ENCODE peak calls at places on chromosomes 5 and 9, in six cellular contexts. L is aorta, Q is NCI-H82, M is hippocampal formation, B is AG08396, N is iPS-NIHi11. I is an unnamed sample.

GRCh38 chr9:102483666-102484065 is 511.5 kb upstream of the CYLC2 start:
- DNase-seq in M (peak; percentile 11), B (no peak), Q (no peak), L (no peak), N (no peak), I (no peak)

GRCh38 chr5:17378346-17378984 is 119.6 kb upstream of the TAF11L2 start:
- DNase-seq in L (no peak), Q (no peak), N (no peak), B (peak; percentile 35), M (no peak), I (no peak)

GRCh38 chr5:93532370-93532769 is 48.6 kb downstream of the NR2F1-AS1 start:
- DNase-seq in B (peak; percentile 52), N (peak; percentile 14), Q (no peak), M (peak; percentile 42), L (peak; percentile 49), I (no peak)

GRCh38 chr5:108989761-108990392 is 242.2 kb downstream of the FER start:
- DNase-seq in L (no peak), B (peak; percentile 10), Q (no peak), M (no peak), N (no peak), I (no peak)

GRCh38 chr9:21506910-21507795 is 25.0 kb upstream of the IFNE start:
- DNase-seq in B (peak; percentile 42), N (no peak), Q (no peak), L (no peak), M (no peak), I (no peak)

GRCh38 chr5:1448511-1449011 is 3.3 kb upstream of the SLC6A3 start:
- DNase-seq in B (no peak), N (no peak), L (no peak), Q (no peak), M (no peak), I (peak; percentile 29)

GRCh38 chr9:126633881-126634558 is 20.3 kb downstream of the LMX1B start:
- DNase-seq in M (no peak), L (no peak), B (no peak), N (no peak), Q (peak; percentile 43), I (no peak)

GRCh38 chr5:81757404-81757803 is 6.5 kb upstream of the SSBP2 start:
- DNase-seq in L (no peak), Q (no peak), B (no peak), N (no peak), M (no peak), I (no peak)

GRCh38 chr9:111094433-111095421 is 56.5 kb upstream of the LPAR1 start:
- DNase-seq in M (no peak), Q (no peak), L (peak; percentile 68), B (peak; percentile 66), N (no peak), I (no peak)

GRCh38 chr5:65943771-65944170 is 17.4 kb downstream of the ERBIN start:
- DNase-seq in B (no peak), N (no peak), M (no peak), Q (no peak), L (no peak), I (no peak)

GRCh38 chr9:122227576-122227903 is 1.2 kb downstream of the LHX6 start:
- DNase-seq in N (no peak), B (no peak), L (no peak), Q (peak; percentile 32), M (no peak), I (no peak)

GRCh38 chr9:34413229-34413852 is 36.6 kb upstream of the MYORG start:
- DNase-seq in M (no peak), L (peak; percentile 58), N (peak; percentile 84), B (peak; percentile 62), Q (peak; percentile 30), I (peak; percentile 79)

GRCh38 chr9:127916665-127917581 is at the start of gene ST6GALNAC4:
- DNase-seq in Q (peak; percentile 91), M (peak; percentile 93), B (peak; percentile 99), N (peak; percentile 100), L (peak; percentile 96), I (peak; percentile 98)

GRCh38 chr5:100803391-100803790 is 99.7 kb downstream of the ST8SIA4 start:
- DNase-seq in M (no peak), N (no peak), Q (peak; percentile 43), L (no peak), B (peak; percentile 7), I (no peak)

GRCh38 chr5:172004824-172005237 is 1.6 kb downstream of the FBXW11 start:
- DNase-seq in B (peak; percentile 17), L (no peak), N (no peak), M (no peak), Q (no peak), I (no peak)